ENCODE peak calls at places on chromosomes 11 and 22, in seven cellular contexts. S is activated CD4-positive, alpha-beta memory T cell treated with anti-CD3 and anti-CD28 coated beads, Interleukin-2, amount 10 ng/mL, durations not matched to agents 7 days and 5 days; U is posterior cingulate gyrus; B is left kidney; X is epithelial cell of esophagus; F is SW 1271; M is OCI-LY7. Y is an unnamed sample.

GRCh38 chr11:94602430-94603372 is 35.5 kb downstream of the PIWIL4 start:
- DNase-seq in S (peak; percentile 34), X (peak; percentile 94), M (peak; percentile 75), B (peak; percentile 91), U (no peak), F (peak; percentile 79), Y (no peak)

GRCh38 chr11:113681711-113682410 is 24.2 kb downstream of the TMPRSS5 start:
- DNase-seq in F (no peak), S (no peak), X (peak; percentile 6), B (peak; percentile 88), M (no peak), U (no peak), Y (peak; percentile 27)

GRCh38 chr11:117199061-117199915 is at the start of gene TAGLN:
- DNase-seq in F (no peak), B (peak; percentile 83), X (peak; percentile 87), U (peak; percentile 79), M (no peak), S (no peak), Y (no peak)

GRCh38 chr11:112558691-112559090 is 298.0 kb upstream of the PLET1 start:
- DNase-seq in X (no peak), B (no peak), S (no peak), M (no peak), U (no peak), F (no peak), Y (no peak)

GRCh38 chr22:20552450-20552894 is 45.1 kb downstream of the MED15 start:
- DNase-seq in U (peak; percentile 93), M (no peak), X (no peak), S (no peak), F (no peak), B (peak; percentile 20), Y (no peak)

GRCh38 chr22:21990449-21991308 is 8.1 kb upstream of the TOP3B start:
- DNase-seq in B (no peak), M (no peak), U (no peak), F (no peak), X (no peak), S (no peak), Y (no peak)

GRCh38 chr11:73866095-73866579 is 10.5 kb downstream of the COA4 start:
- DNase-seq in B (peak; percentile 5), X (peak; percentile 34), U (no peak), S (no peak), F (no peak), M (no peak), Y (peak; percentile 75)

GRCh38 chr11:78562398-78562797 is 12.3 kb downstream of the NARS2 start:
- DNase-seq in B (no peak), U (no peak), S (no peak), X (no peak), M (no peak), F (no peak), Y (no peak)

GRCh38 chr11:93652161-93652597 is 9.3 kb upstream of the CEP295 start:
- DNase-seq in B (peak; percentile 71), S (no peak), U (no peak), F (peak; percentile 66), M (peak; percentile 43), X (peak; percentile 39), Y (peak; percentile 17)

GRCh38 chr11:20913113-20913512 is 243.7 kb downstream of the NELL1 start:
- DNase-seq in S (no peak), M (no peak), X (no peak), F (no peak), B (no peak), U (no peak), Y (no peak)

GRCh38 chr22:21587803-21588611 is 20.5 kb downstream of the UBE2L3 start:
- DNase-seq in B (no peak), U (peak; percentile 90), S (peak; percentile 54), X (no peak), F (no peak), M (peak; percentile 76), Y (no peak)

GRCh38 chr11:61293869-61294716 is 1.0 kb downstream of the VWCE start:
- DNase-seq in B (peak; percentile 75), F (no peak), M (peak; percentile 63), S (peak; percentile 20), U (peak; percentile 90), X (peak; percentile 25), Y (peak; percentile 10)

GRCh38 chr22:37274380-37274862 is 7.9 kb upstream of the CYTH4 start:
- DNase-seq in B (peak; percentile 73), X (no peak), M (peak; percentile 79), U (peak; percentile 89), F (no peak), S (no peak), Y (no peak)

GRCh38 chr11:108135845-108136599 is 14.7 kb downstream of the ACAT1 start:
- DNase-seq in X (peak; percentile 42), F (no peak), U (no peak), S (peak; percentile 30), B (no peak), M (peak; percentile 57), Y (no peak)

GRCh38 chr11:111059726-111060125 is 185.8 kb upstream of the POU2AF2 start:
- DNase-seq in U (no peak), X (peak; percentile 92), S (no peak), B (no peak), F (no peak), M (no peak), Y (no peak)

GRCh38 chr11:61975638-61976419 is 8.4 kb upstream of the FTH1 start:
- DNase-seq in X (no peak), F (no peak), B (no peak), S (no peak), M (no peak), U (peak; percentile 85), Y (no peak)

GRCh38 chr11:130850185-130850944 is 65.9 kb downstream of the SNX19 start:
- DNase-seq in B (no peak), M (no peak), X (peak; percentile 40), F (no peak), S (no peak), U (no peak), Y (no peak)